ENCODE peak calls at places on chromosome 1, in seven cellular contexts. Y, C, X, N, G, A and J are unnamed samples.

GRCh38 chr1:44268054-44268453 is 54.8 kb downstream of the DMAP1 start:
- DNase-seq in Y (no peak), G (no peak), N (no peak), C (no peak), A (no peak), X (no peak), J (no peak)

GRCh38 chr1:218365600-218365999 is 20.5 kb downstream of the TGFB2 start:
- DNase-seq in Y (no peak), A (no peak), C (no peak), N (no peak), G (peak), X (no peak), J (no peak)

GRCh38 chr1:29458737-29459550 is 222.6 kb downstream of the PTPRU start:
- DNase-seq in G (peak), X (no peak), C (no peak), N (peak), A (no peak), Y (no peak), J (no peak)

GRCh38 chr1:245262876-245263625 is 108.3 kb downstream of the KIF26B start:
- DNase-seq in A (no peak), Y (peak), X (no peak), N (no peak), C (no peak), G (no peak), J (no peak)

GRCh38 chr1:90475623-90476022 is 241.5 kb downstream of the BARHL2 start:
- DNase-seq in X (no peak), C (peak), G (no peak), Y (no peak), N (no peak), A (no peak), J (no peak)

GRCh38 chr1:20410555-20410954 is 75.5 kb downstream of the CAMK2N1 start:
- DNase-seq in A (no peak), G (no peak), C (no peak), X (no peak), N (no peak), Y (no peak), J (no peak)

GRCh38 chr1:175128523-175128922 is 60.9 kb downstream of the TNN start:
- DNase-seq in N (no peak), Y (no peak), C (no peak), G (no peak), A (no peak), X (no peak), J (no peak)

GRCh38 chr1:57520743-57521142 is 96.9 kb upstream of the DAB1 start:
- DNase-seq in G (no peak), N (no peak), A (no peak), X (no peak), Y (no peak), C (no peak), J (no peak)

GRCh38 chr1:175244206-175244605 is 51.6 kb upstream of the KIAA0040 start:
- DNase-seq in C (no peak), N (no peak), G (no peak), Y (no peak), X (no peak), A (no peak), J (no peak)

DNA sequence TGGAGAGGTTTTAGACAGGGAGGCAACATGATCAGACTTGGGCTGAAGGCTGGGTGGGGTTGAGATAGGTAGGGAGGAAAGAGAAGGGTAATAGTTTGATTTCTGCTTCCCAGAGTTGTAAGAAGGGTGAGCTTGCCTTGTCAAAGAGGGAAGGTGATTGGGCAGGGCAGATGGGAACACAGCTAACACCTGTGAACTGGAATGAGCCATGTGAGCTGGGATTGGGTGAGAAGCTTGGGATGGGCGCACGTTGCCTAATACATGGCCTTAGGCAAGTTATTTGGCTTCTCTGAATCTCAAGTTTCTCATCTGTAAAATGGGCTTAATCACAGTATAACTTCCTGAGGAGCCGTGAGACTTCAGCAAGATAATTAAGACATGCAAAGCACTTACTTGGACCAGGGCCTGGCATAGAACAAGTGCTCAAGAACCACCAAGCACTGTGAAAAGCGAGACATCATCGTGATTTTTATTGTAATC is 33.8 kb upstream of the ID3 start:
- DNase-seq in X (peak), Y (no peak), C (peak), A (no peak), N (no peak), G (no peak), J (no peak)
- H3K4me3 ChIP-seq in X (no peak), Y (no peak), C (no peak), A (no peak), N (no peak), G (no peak), J (no peak)

DNA sequence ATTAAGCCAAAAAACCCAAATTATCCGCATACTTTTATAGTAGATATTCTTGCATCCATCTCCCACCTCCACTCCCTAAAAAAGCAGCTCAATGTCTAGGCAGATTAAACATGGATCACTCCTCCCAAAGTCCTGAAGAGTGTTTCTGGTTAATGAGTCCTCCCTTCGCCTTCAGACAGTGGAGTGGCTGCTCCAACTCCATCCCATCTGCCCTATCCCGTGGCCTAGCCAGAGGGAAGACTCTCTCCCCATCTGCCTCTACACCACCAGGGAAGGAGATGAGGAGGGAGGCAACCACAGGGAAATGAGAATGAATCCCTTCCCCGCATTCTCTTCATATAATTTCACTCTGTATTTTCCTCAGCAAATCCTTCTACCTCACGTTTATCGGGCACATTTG is 103.8 kb downstream of the SLC45A1 start:
- DNase-seq in C (no peak), G (no peak), X (no peak), N (no peak), A (no peak), Y (no peak), J (no peak)
- TF ChIP-seq CTCF in C (no peak), G (no peak), X (no peak), N (no peak), A (no peak), Y (no peak), J (no peak)

GRCh38 chr1:75791022-75791421 is 5.0 kb downstream of the RABGGTB start:
- DNase-seq in Y (no peak), A (no peak), G (no peak), N (no peak), X (peak), C (peak), J (no peak)
- H3K4me3 ChIP-seq in Y (no peak), A (no peak), G (no peak), N (no peak), X (peak), C (peak), J (peak)

GRCh38 chr1:63454269-63454668 is 68.8 kb downstream of the ITGB3BP start:
- DNase-seq in X (no peak), Y (no peak), C (peak), A (no peak), G (no peak), N (no peak), J (peak)
- TF ChIP-seq CTCF in X (peak), Y (no peak), C (peak), A (no peak), G (no peak), N (no peak), J (peak)

GRCh38 chr1:200409203-200409760 is 554 bp downstream of the ZNF281 start:
- DNase-seq in X (no peak), C (no peak), A (peak), Y (no peak), G (peak), N (peak), J (peak)

GRCh38 chr1:200409761-200410565 is at the start of gene ZNF281:
- DNase-seq in A (peak), N (peak), X (peak), Y (peak), G (peak), C (peak), J (peak)

GRCh38 chr1:200410566-200410878 is 686 bp upstream of the ZNF281 start:
- DNase-seq in N (no peak), G (no peak), Y (no peak), X (peak), C (peak), A (no peak), J (no peak)

GRCh38 chr1:200405273-200405672 is 4.6 kb downstream of the ZNF281 start:
- DNase-seq in N (no peak), G (no peak), Y (no peak), C (peak), X (no peak), A (no peak), J (no peak)

GRCh38 chr1:200406161-200406797 is 3.6 kb downstream of the ZNF281 start:
- DNase-seq in A (no peak), C (no peak), Y (no peak), G (no peak), N (no peak), X (no peak), J (no peak)
- H3K4me3 ChIP-seq in A (no peak), C (no peak), Y (no peak), G (no peak), N (no peak), X (peak), J (no peak)